ENCODE peak calls at places on chromosomes 12 and 14, in four cellular contexts. T, B, Z and N are unnamed samples.

GRCh38 chr12:47773858-47774580 is 981 bp downstream of the SLC48A1 start:
- DNase-seq in T (no peak), B (no peak), Z (no peak), N (peak; percentile 18)

GRCh38 chr12:117412465-117413190 is 51.2 kb upstream of the NOS1 start:
- DNase-seq in T (no peak), B (no peak), Z (no peak), N (no peak)

GRCh38 chr14:24251880-24252288 is 9.5 kb upstream of the TINF2 start:
- DNase-seq in T (no peak), B (no peak), Z (no peak), N (no peak)

GRCh38 chr12:104546575-104546974 is 89.8 kb downstream of the CHST11 start:
- DNase-seq in T (no peak), B (no peak), Z (no peak), N (no peak)

GRCh38 chr12:79886917-79887519 is 47.9 kb downstream of the PPP1R12A start:
- DNase-seq in T (peak; percentile 13), B (peak; percentile 54), Z (peak; percentile 23), N (peak; percentile 15)

GRCh38 chr14:89773644-89774316 is 180.8 kb downstream of the EFCAB11 start:
- DNase-seq in T (no peak), B (peak; percentile 61), Z (peak; percentile 56), N (no peak)

GRCh38 chr14:39492267-39492666 is 60.0 kb upstream of the FBXO33 start:
- DNase-seq in T (no peak), B (no peak), Z (no peak), N (no peak)

GRCh38 chr14:54182419-54183040 is 214.3 kb upstream of the CDKN3 start:
- DNase-seq in T (no peak), B (peak; percentile 33), Z (no peak), N (no peak)

GRCh38 chr12:68784015-68784414 is 24.0 kb upstream of the MDM2 start:
- DNase-seq in T (no peak), B (peak; percentile 29), Z (no peak), N (no peak)

GRCh38 chr12:110717037-110717436 is 25.7 kb downstream of the PPP1CC start:
- DNase-seq in T (no peak), B (no peak), Z (no peak), N (no peak)

GRCh38 chr14:36905272-36906046 is 243.8 kb downstream of the PAX9 start:
- DNase-seq in T (no peak), B (no peak), Z (no peak), N (peak; percentile 23)

GRCh38 chr12:12278899-12279298 is 12.1 kb upstream of the LRP6 start:
- DNase-seq in T (no peak), B (no peak), Z (no peak), N (no peak)

GRCh38 chr14:53147208-53147607 is 5.9 kb downstream of the DDHD1 start:
- DNase-seq in T (no peak), B (no peak), Z (no peak), N (no peak)

GRCh38 chr12:95582230-95583058 is 31.2 kb upstream of the USP44 start:
- DNase-seq in T (no peak), B (peak; percentile 37), Z (no peak), N (peak; percentile 20)

GRCh38 chr12:49930515-49931288 is 19.8 kb upstream of the AQP2 start:
- DNase-seq in T (no peak), B (no peak), Z (no peak), N (no peak)

GRCh38 chr12:117439531-117440001 is 78.1 kb upstream of the NOS1 start:
- DNase-seq in T (no peak), B (no peak), Z (no peak), N (no peak)

GRCh38 chr14:99945732-99946651 is 119.2 kb upstream of the EVL start:
- DNase-seq in T (no peak), B (no peak), Z (no peak), N (peak; percentile 22)

GRCh38 chr12:4118017-4118510 is 155.5 kb upstream of the CCND2 start:
- DNase-seq in T (no peak), B (no peak), Z (peak; percentile 89), N (no peak)

GRCh38 chr12:47265391-47265790 is 185.6 kb upstream of the AMIGO2 start:
- DNase-seq in T (no peak), B (no peak), Z (no peak), N (no peak)

GRCh38 chr14:100031506-100032281 is 33.5 kb upstream of the EVL start:
- DNase-seq in T (no peak), B (no peak), Z (no peak), N (no peak)

GRCh38 chr14:80390911-80391310 is 179.6 kb upstream of the DIO2 start:
- DNase-seq in T (no peak), B (no peak), Z (no peak), N (no peak)

GRCh38 chr12:14970467-14970866 is 2.4 kb upstream of the PDE6H start:
- DNase-seq in T (no peak), B (no peak), Z (no peak), N (no peak)

GRCh38 chr14:57486767-57487379 is 6.8 kb downstream of the CCDC198 start:
- DNase-seq in T (peak; percentile 8), B (peak; percentile 41), Z (no peak), N (peak; percentile 49)

DNA sequence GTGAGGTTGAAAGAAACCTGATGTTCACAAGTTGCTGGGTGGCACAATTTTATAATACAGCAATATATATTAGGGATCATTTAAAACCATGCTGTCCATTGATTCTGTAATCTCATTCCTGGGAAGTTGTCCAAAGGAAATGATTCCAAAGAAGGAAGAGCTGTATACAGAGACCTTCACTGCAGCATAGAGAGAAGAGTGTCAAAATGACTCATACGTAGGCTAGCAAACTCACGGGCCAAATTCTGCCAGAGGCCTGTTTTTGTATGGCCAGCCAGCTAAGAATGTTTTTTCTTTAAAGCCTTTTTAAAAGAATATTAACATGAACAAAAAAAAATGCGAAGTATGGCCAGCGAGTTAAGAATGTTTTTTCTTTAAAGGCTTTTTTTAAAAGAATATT is 69.3 kb upstream of the MED13L start:
- DNase-seq in T (peak; percentile 57), B (no peak), Z (no peak), N (no peak)
- TF ChIP-seq TARDBP in T (no peak), B (no peak), Z (no peak), N (no peak)

GRCh38 chr12:29198901-29199300 is 49.8 kb downstream of the FAR2 start:
- DNase-seq in T (no peak), B (no peak), Z (no peak), N (no peak)
- TF ChIP-seq FOXM1 in T (no peak), B (no peak), Z (no peak), N (no peak)

DNA sequence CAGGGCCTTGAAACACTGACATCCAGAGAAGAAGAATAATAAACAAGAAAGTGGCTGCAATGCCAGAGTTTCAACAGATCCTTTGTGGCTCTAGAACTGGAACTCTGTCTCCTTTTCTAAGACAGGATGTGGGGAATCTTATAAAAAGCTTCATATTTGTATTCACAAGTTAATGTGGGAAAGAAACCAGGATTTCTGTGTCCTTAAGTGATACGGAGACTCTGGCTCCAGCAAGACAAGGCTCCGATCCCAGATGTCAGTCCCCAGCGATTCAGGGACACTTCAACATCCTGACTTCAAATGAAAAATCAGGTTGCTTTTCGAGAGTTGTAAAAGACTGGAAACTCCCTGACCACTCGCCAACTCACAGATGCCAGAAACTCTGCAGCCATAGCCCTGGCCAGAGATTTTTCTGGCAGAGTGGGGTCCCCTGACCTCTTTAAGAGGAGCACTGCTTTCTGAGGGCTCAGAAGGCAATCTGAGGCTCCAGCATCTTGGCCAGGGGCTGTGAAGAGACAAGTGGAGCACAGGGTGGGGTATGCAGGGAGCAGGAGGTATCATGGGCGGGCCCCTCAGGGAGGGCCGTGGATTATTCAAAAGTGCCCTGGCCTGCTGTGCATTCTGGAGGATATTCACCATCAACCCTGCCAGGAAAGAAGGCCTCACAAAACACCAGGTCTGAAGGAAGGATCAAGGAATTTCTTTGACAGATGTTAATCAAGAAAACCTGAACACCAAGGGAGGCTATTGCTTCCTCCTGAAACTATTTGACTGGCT is 53.3 kb downstream of the TMX1 start:
- DNase-seq in T (no peak), B (no peak), Z (no peak), N (no peak)
- TF ChIP-seq SP1 in T (no peak), B (no peak), Z (no peak), N (no peak)

DNA sequence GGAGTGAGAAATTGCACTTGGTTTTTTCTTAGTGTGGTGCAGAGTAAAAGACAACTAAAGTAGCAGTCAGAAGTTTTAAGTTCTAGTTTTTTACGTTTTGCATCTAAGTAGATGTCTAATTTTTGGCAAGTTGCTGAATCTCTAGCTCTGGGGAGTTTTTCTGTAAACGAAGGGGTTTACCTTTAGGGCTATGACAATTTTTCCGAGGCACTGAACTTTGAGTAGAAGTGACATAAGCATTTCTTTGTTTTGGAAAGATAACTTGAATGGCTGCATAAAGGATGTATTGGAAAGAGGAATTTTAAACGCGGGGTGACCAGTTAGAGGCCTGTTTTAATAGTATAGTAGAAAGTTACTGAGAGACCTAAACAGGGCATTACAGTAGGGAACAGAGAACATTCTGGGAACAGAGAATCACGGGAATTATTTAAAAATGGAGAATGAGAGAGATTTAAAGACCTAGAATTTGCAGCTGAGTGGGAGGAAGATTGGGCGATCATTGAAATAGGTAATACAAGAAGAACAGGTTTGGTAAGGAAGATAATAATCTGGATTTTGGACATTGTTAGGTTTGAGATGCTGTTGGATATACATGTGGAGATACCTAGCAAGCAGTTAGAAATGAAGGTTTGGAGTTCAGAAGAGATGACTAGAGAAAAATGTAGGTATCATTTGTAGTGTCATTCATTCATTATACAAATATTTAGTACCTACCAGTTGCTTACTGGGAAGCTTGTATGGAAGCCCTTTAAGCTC is 1.2 kb downstream of the ZNF410 start:
- DNase-seq in T (no peak), B (peak; percentile 42), Z (no peak), N (no peak)
- TF ChIP-seq TARDBP in T (no peak), B (no peak), Z (no peak), N (no peak)